ENCODE peak calls at places on chromosome 18, in nine cellular contexts. One of them, this sample, is unnamed.
A peak's percentile ranks its signal among the peaks of the same experiment; 100 is the strongest.

GRCh38 chr18:21991081-21991534 is 178.3 kb upstream of the GATA6 start:
- DNase-seq in kidney: no peak
- DNase-seq in IMR-90: no peak
- DNase-seq in GM12864: no peak
- DNase-seq in Calu3: no peak
- DNase-seq in heart left ventricle: no peak
- DNase-seq in dorsolateral prefrontal cortex: no peak
- DNase-seq in fibroblast of villous mesenchyme: no peak
- DNase-seq in GM23338: peak; percentile 57
- DNase-seq in this sample: no peak

GRCh38 chr18:23072079-23072478 is 63.2 kb upstream of the CABLES1 start:
- DNase-seq in kidney: no peak
- DNase-seq in IMR-90: no peak
- DNase-seq in GM12864: no peak
- DNase-seq in Calu3: no peak
- DNase-seq in heart left ventricle: no peak
- DNase-seq in dorsolateral prefrontal cortex: no peak
- DNase-seq in fibroblast of villous mesenchyme: no peak
- DNase-seq in GM23338: no peak
- DNase-seq in this sample: no peak

GRCh38 chr18:46013484-46014189 is 46.5 kb upstream of the EPG5 start:
- DNase-seq in kidney: no peak
- DNase-seq in IMR-90: no peak
- DNase-seq in GM12864: peak; percentile 10
- DNase-seq in Calu3: no peak
- DNase-seq in heart left ventricle: no peak
- DNase-seq in dorsolateral prefrontal cortex: no peak
- DNase-seq in fibroblast of villous mesenchyme: no peak
- DNase-seq in GM23338: no peak
- DNase-seq in this sample: peak; percentile 22

GRCh38 chr18:6543330-6543908 is 128.7 kb upstream of the L3MBTL4 start:
- DNase-seq in kidney: no peak
- DNase-seq in IMR-90: peak; percentile 55
- DNase-seq in GM12864: no peak
- DNase-seq in Calu3: no peak
- DNase-seq in heart left ventricle: no peak
- DNase-seq in dorsolateral prefrontal cortex: no peak
- DNase-seq in fibroblast of villous mesenchyme: peak; percentile 57
- DNase-seq in GM23338: peak; percentile 64
- DNase-seq in this sample: peak; percentile 17

GRCh38 chr18:70907673-70908072 is 618.8 kb downstream of the SOCS6 start:
- DNase-seq in kidney: no peak
- DNase-seq in IMR-90: no peak
- DNase-seq in GM12864: no peak
- DNase-seq in Calu3: peak; percentile 14
- DNase-seq in heart left ventricle: no peak
- DNase-seq in dorsolateral prefrontal cortex: no peak
- DNase-seq in fibroblast of villous mesenchyme: no peak
- DNase-seq in GM23338: no peak
- DNase-seq in this sample: no peak

GRCh38 chr18:50034029-50034428 is 160.9 kb downstream of the MYO5B start:
- DNase-seq in kidney: no peak
- DNase-seq in IMR-90: no peak
- DNase-seq in GM12864: no peak
- DNase-seq in Calu3: no peak
- DNase-seq in heart left ventricle: no peak
- DNase-seq in dorsolateral prefrontal cortex: no peak
- DNase-seq in fibroblast of villous mesenchyme: no peak
- DNase-seq in GM23338: no peak
- DNase-seq in this sample: no peak

GRCh38 chr18:76368976-76369375 is 126.1 kb downstream of the ZNF516 start:
- DNase-seq in kidney: no peak
- DNase-seq in IMR-90: no peak
- DNase-seq in GM12864: no peak
- DNase-seq in Calu3: no peak
- DNase-seq in heart left ventricle: no peak
- DNase-seq in dorsolateral prefrontal cortex: no peak
- DNase-seq in fibroblast of villous mesenchyme: peak; percentile 69
- DNase-seq in GM23338: no peak
- DNase-seq in this sample: no peak

GRCh38 chr18:8952796-8953760 is 149.4 kb upstream of the NDUFV2 start:
- DNase-seq in kidney: no peak
- DNase-seq in IMR-90: peak; percentile 92
- DNase-seq in GM12864: no peak
- DNase-seq in Calu3: no peak
- DNase-seq in heart left ventricle: no peak
- DNase-seq in dorsolateral prefrontal cortex: no peak
- DNase-seq in fibroblast of villous mesenchyme: peak; percentile 77
- DNase-seq in GM23338: no peak
- DNase-seq in this sample: no peak

GRCh38 chr18:8816805-8817204 is 111.4 kb downstream of the MTCL1 start:
- DNase-seq in kidney: no peak
- DNase-seq in IMR-90: peak; percentile 84
- DNase-seq in GM12864: no peak
- DNase-seq in Calu3: no peak
- DNase-seq in heart left ventricle: no peak
- DNase-seq in dorsolateral prefrontal cortex: no peak
- DNase-seq in fibroblast of villous mesenchyme: peak; percentile 92
- DNase-seq in GM23338: no peak
- DNase-seq in this sample: no peak

GRCh38 chr18:11544060-11544633 is 65.2 kb upstream of the SLC35G4 start:
- DNase-seq in kidney: no peak
- DNase-seq in IMR-90: no peak
- DNase-seq in GM12864: no peak
- DNase-seq in Calu3: no peak
- DNase-seq in heart left ventricle: no peak
- DNase-seq in dorsolateral prefrontal cortex: no peak
- DNase-seq in fibroblast of villous mesenchyme: no peak
- DNase-seq in GM23338: no peak
- DNase-seq in this sample: no peak
- TF ChIP-seq CTCF in kidney: no peak
- TF ChIP-seq CTCF in IMR-90: no peak
- TF ChIP-seq CTCF in GM12864: no peak
- TF ChIP-seq CTCF in Calu3: no peak
- TF ChIP-seq CTCF in heart left ventricle: no peak
- TF ChIP-seq CTCF in dorsolateral prefrontal cortex: no peak
- TF ChIP-seq CTCF in fibroblast of villous mesenchyme: no peak
- TF ChIP-seq CTCF in GM23338: no peak
- TF ChIP-seq CTCF in this sample: no peak

GRCh38 chr18:36360256-36360909 is 62.9 kb downstream of the FHOD3 start:
- DNase-seq in kidney: no peak
- DNase-seq in IMR-90: no peak
- DNase-seq in GM12864: no peak
- DNase-seq in Calu3: no peak
- DNase-seq in heart left ventricle: no peak
- DNase-seq in dorsolateral prefrontal cortex: no peak
- DNase-seq in fibroblast of villous mesenchyme: no peak
- DNase-seq in GM23338: no peak
- DNase-seq in this sample: no peak
- TF ChIP-seq CTCF in kidney: no peak
- TF ChIP-seq CTCF in IMR-90: no peak
- TF ChIP-seq CTCF in GM12864: no peak
- TF ChIP-seq CTCF in Calu3: no peak
- TF ChIP-seq CTCF in heart left ventricle: no peak
- TF ChIP-seq CTCF in dorsolateral prefrontal cortex: no peak
- TF ChIP-seq CTCF in fibroblast of villous mesenchyme: no peak
- TF ChIP-seq CTCF in GM23338: no peak
- TF ChIP-seq CTCF in this sample: no peak

GRCh38 chr18:79252904-79253633 is 142.7 kb upstream of the NFATC1 start:
- DNase-seq in kidney: no peak
- DNase-seq in IMR-90: no peak
- DNase-seq in GM12864: no peak
- DNase-seq in Calu3: no peak
- DNase-seq in heart left ventricle: no peak
- DNase-seq in dorsolateral prefrontal cortex: no peak
- DNase-seq in fibroblast of villous mesenchyme: no peak
- DNase-seq in GM23338: no peak
- DNase-seq in this sample: no peak
- TF ChIP-seq CTCF in kidney: no peak
- TF ChIP-seq CTCF in IMR-90: no peak
- TF ChIP-seq CTCF in GM12864: no peak
- TF ChIP-seq CTCF in Calu3: no peak
- TF ChIP-seq CTCF in heart left ventricle: no peak
- TF ChIP-seq CTCF in dorsolateral prefrontal cortex: no peak
- TF ChIP-seq CTCF in fibroblast of villous mesenchyme: no peak
- TF ChIP-seq CTCF in GM23338: no peak
- TF ChIP-seq CTCF in this sample: no peak

GRCh38 chr18:44901283-44901682 is 220.6 kb downstream of the SETBP1 start:
- DNase-seq in kidney: no peak
- DNase-seq in IMR-90: no peak
- DNase-seq in GM12864: no peak
- DNase-seq in Calu3: peak; percentile 9
- DNase-seq in heart left ventricle: no peak
- DNase-seq in dorsolateral prefrontal cortex: no peak
- DNase-seq in fibroblast of villous mesenchyme: no peak
- DNase-seq in GM23338: peak; percentile 36
- DNase-seq in this sample: no peak
- TF ChIP-seq CTCF in kidney: peak; percentile 19
- TF ChIP-seq CTCF in IMR-90: peak; percentile 12
- TF ChIP-seq CTCF in GM12864: no peak
- TF ChIP-seq CTCF in Calu3: no peak
- TF ChIP-seq CTCF in heart left ventricle: peak; percentile 4
- TF ChIP-seq CTCF in dorsolateral prefrontal cortex: no peak
- TF ChIP-seq CTCF in fibroblast of villous mesenchyme: peak; percentile 45
- TF ChIP-seq CTCF in GM23338: peak; percentile 73
- TF ChIP-seq CTCF in this sample: peak; percentile 21

GRCh38 chr18:57445488-57446319 is 10.5 kb downstream of the ONECUT2 start:
- DNase-seq in kidney: no peak
- DNase-seq in IMR-90: no peak
- DNase-seq in GM12864: no peak
- DNase-seq in Calu3: peak; percentile 25
- DNase-seq in heart left ventricle: no peak
- DNase-seq in dorsolateral prefrontal cortex: no peak
- DNase-seq in fibroblast of villous mesenchyme: no peak
- DNase-seq in GM23338: no peak
- DNase-seq in this sample: no peak

GRCh38 chr18:57447154-57447621 is 12.0 kb downstream of the ONECUT2 start:
- DNase-seq in kidney: no peak
- DNase-seq in IMR-90: peak; percentile 18
- DNase-seq in GM12864: no peak
- DNase-seq in Calu3: peak; percentile 60
- DNase-seq in heart left ventricle: no peak
- DNase-seq in dorsolateral prefrontal cortex: no peak
- DNase-seq in fibroblast of villous mesenchyme: peak; percentile 20
- DNase-seq in GM23338: peak; percentile 87
- DNase-seq in this sample: no peak

GRCh38 chr18:57444301-57444759 is 9.2 kb downstream of the ONECUT2 start:
- DNase-seq in kidney: no peak
- DNase-seq in IMR-90: no peak
- DNase-seq in GM12864: no peak
- DNase-seq in Calu3: peak; percentile 69
- DNase-seq in heart left ventricle: no peak
- DNase-seq in dorsolateral prefrontal cortex: no peak
- DNase-seq in fibroblast of villous mesenchyme: no peak
- DNase-seq in GM23338: peak; percentile 15
- DNase-seq in this sample: no peak

GRCh38 chr18:57443716-57444115 is 8.5 kb downstream of the ONECUT2 start:
- DNase-seq in kidney: no peak
- DNase-seq in IMR-90: no peak
- DNase-seq in GM12864: no peak
- DNase-seq in Calu3: no peak
- DNase-seq in heart left ventricle: no peak
- DNase-seq in dorsolateral prefrontal cortex: no peak
- DNase-seq in fibroblast of villous mesenchyme: no peak
- DNase-seq in GM23338: no peak
- DNase-seq in this sample: no peak

DNA sequence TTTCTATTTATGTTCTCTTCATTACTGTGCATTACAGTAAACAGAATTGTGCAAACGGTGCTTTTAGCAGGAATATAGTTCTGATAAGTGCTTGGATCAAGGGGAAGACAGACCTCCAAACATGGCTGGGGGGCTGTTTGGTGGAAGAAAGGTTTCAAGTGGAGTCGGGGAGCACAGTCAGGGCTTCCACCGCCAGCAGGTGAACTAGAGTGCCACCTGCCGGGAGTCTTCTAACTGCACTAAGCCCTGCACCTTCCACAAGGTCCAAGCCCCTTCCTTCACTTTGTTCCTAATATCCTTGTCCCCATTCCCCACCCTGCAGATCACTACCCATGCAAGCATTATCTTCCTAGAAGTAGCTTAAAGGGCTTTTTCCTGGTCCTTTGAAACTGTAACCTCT is 11.1 kb downstream of the ONECUT2 start:
- DNase-seq in kidney: no peak
- DNase-seq in IMR-90: peak; percentile 4
- DNase-seq in GM12864: no peak
- DNase-seq in Calu3: peak; percentile 77
- DNase-seq in heart left ventricle: no peak
- DNase-seq in dorsolateral prefrontal cortex: no peak
- DNase-seq in fibroblast of villous mesenchyme: peak; percentile 14
- DNase-seq in GM23338: peak; percentile 70
- DNase-seq in this sample: no peak
- TF ChIP-seq CTCF in kidney: no peak
- TF ChIP-seq CTCF in IMR-90: peak; percentile 39
- TF ChIP-seq CTCF in GM12864: peak; percentile 93
- TF ChIP-seq CTCF in Calu3: peak; percentile 81
- TF ChIP-seq CTCF in heart left ventricle: peak; percentile 28
- TF ChIP-seq CTCF in dorsolateral prefrontal cortex: peak; percentile 45
- TF ChIP-seq CTCF in fibroblast of villous mesenchyme: peak; percentile 54
- TF ChIP-seq CTCF in GM23338: peak; percentile 79
- TF ChIP-seq CTCF in this sample: peak; percentile 70

GRCh38 chr18:69882965-69883668 is 64.6 kb downstream of the CD226 start:
- DNase-seq in kidney: no peak
- DNase-seq in IMR-90: no peak
- DNase-seq in GM12864: no peak
- DNase-seq in Calu3: no peak
- DNase-seq in heart left ventricle: no peak
- DNase-seq in dorsolateral prefrontal cortex: no peak
- DNase-seq in fibroblast of villous mesenchyme: no peak
- DNase-seq in GM23338: no peak
- DNase-seq in this sample: no peak

GRCh38 chr18:69880083-69880482 is 67.6 kb downstream of the CD226 start:
- DNase-seq in kidney: no peak
- DNase-seq in IMR-90: no peak
- DNase-seq in GM12864: no peak
- DNase-seq in Calu3: no peak
- DNase-seq in heart left ventricle: no peak
- DNase-seq in dorsolateral prefrontal cortex: no peak
- DNase-seq in fibroblast of villous mesenchyme: no peak
- DNase-seq in GM23338: no peak
- DNase-seq in this sample: no peak

GRCh38 chr18:69885841-69886531 is 61.7 kb downstream of the CD226 start:
- DNase-seq in kidney: no peak
- DNase-seq in IMR-90: no peak
- DNase-seq in GM12864: peak; percentile 35
- DNase-seq in Calu3: peak; percentile 4
- DNase-seq in heart left ventricle: no peak
- DNase-seq in dorsolateral prefrontal cortex: no peak
- DNase-seq in fibroblast of villous mesenchyme: no peak
- DNase-seq in GM23338: no peak
- DNase-seq in this sample: peak; percentile 52

GRCh38 chr18:69885381-69885780 is 62.3 kb downstream of the CD226 start:
- DNase-seq in kidney: no peak
- DNase-seq in IMR-90: no peak
- DNase-seq in GM12864: no peak
- DNase-seq in Calu3: no peak
- DNase-seq in heart left ventricle: no peak
- DNase-seq in dorsolateral prefrontal cortex: no peak
- DNase-seq in fibroblast of villous mesenchyme: no peak
- DNase-seq in GM23338: no peak
- DNase-seq in this sample: no peak

GRCh38 chr18:69883781-69884180 is 63.9 kb downstream of the CD226 start:
- DNase-seq in kidney: no peak
- DNase-seq in IMR-90: no peak
- DNase-seq in GM12864: no peak
- DNase-seq in Calu3: no peak
- DNase-seq in heart left ventricle: no peak
- DNase-seq in dorsolateral prefrontal cortex: no peak
- DNase-seq in fibroblast of villous mesenchyme: no peak
- DNase-seq in GM23338: no peak
- DNase-seq in this sample: no peak
- TF ChIP-seq CTCF in kidney: no peak
- TF ChIP-seq CTCF in IMR-90: no peak
- TF ChIP-seq CTCF in GM12864: no peak
- TF ChIP-seq CTCF in Calu3: no peak
- TF ChIP-seq CTCF in heart left ventricle: no peak
- TF ChIP-seq CTCF in dorsolateral prefrontal cortex: no peak
- TF ChIP-seq CTCF in fibroblast of villous mesenchyme: no peak
- TF ChIP-seq CTCF in GM23338: no peak
- TF ChIP-seq CTCF in this sample: no peak

This sample was measured in GM10248.